ENCODE peak calls at places on chromosomes 3 and 15, in four cellular contexts. One of them, this sample, is unnamed.

GRCh38 chr3:9168230-9168629 is 81.2 kb downstream of the SRGAP3 start:
- DNase-seq in PC-3: no peak
- DNase-seq in spleen: peak
- DNase-seq in activated CD8-positive, alpha-beta T cell treated with anti-CD3 and anti-CD28 coated beads for 36 hours: peak
- DNase-seq in this sample: no peak

GRCh38 chr3:141255864-141256263 is 24.2 kb downstream of the PXYLP1 start:
- DNase-seq in PC-3: no peak
- DNase-seq in activated CD8-positive, alpha-beta T cell treated with anti-CD3 and anti-CD28 coated beads for 36 hours: peak
- DNase-seq in spleen: no peak
- DNase-seq in this sample: no peak

GRCh38 chr3:23723930-23724329 is 81.8 kb upstream of the UBE2E1 start:
- DNase-seq in activated CD8-positive, alpha-beta T cell treated with anti-CD3 and anti-CD28 coated beads for 36 hours: no peak
- DNase-seq in spleen: no peak
- DNase-seq in PC-3: no peak
- DNase-seq in this sample: no peak

GRCh38 chr3:152458725-152459515 is 190.2 kb downstream of the MBNL1 start:
- DNase-seq in PC-3: no peak
- DNase-seq in activated CD8-positive, alpha-beta T cell treated with anti-CD3 and anti-CD28 coated beads for 36 hours: peak
- DNase-seq in spleen: no peak
- DNase-seq in this sample: no peak

GRCh38 chr3:64595253-64595694 is 92.5 kb downstream of the ADAMTS9 start:
- DNase-seq in spleen: no peak
- DNase-seq in PC-3: peak
- DNase-seq in activated CD8-positive, alpha-beta T cell treated with anti-CD3 and anti-CD28 coated beads for 36 hours: no peak
- DNase-seq in this sample: no peak

GRCh38 chr15:57085267-57085666 is 166.8 kb downstream of the TCF12 start:
- DNase-seq in activated CD8-positive, alpha-beta T cell treated with anti-CD3 and anti-CD28 coated beads for 36 hours: no peak
- DNase-seq in PC-3: peak
- DNase-seq in spleen: no peak
- DNase-seq in this sample: no peak

GRCh38 chr3:72782521-72782920 is 65.7 kb downstream of the SHQ1 start:
- DNase-seq in PC-3: no peak
- DNase-seq in spleen: no peak
- DNase-seq in activated CD8-positive, alpha-beta T cell treated with anti-CD3 and anti-CD28 coated beads for 36 hours: no peak
- DNase-seq in this sample: no peak

GRCh38 chr3:69776926-69777581 is 37.8 kb downstream of the MITF start:
- DNase-seq in PC-3: no peak
- DNase-seq in activated CD8-positive, alpha-beta T cell treated with anti-CD3 and anti-CD28 coated beads for 36 hours: no peak
- DNase-seq in spleen: no peak
- DNase-seq in this sample: no peak

GRCh38 chr3:32460031-32460749 is 42.5 kb downstream of the CMTM6 start:
- DNase-seq in PC-3: no peak
- DNase-seq in activated CD8-positive, alpha-beta T cell treated with anti-CD3 and anti-CD28 coated beads for 36 hours: peak
- DNase-seq in spleen: peak
- DNase-seq in this sample: no peak

GRCh38 chr3:149080011-149080698 is 6.2 kb downstream of the HLTF start:
- DNase-seq in activated CD8-positive, alpha-beta T cell treated with anti-CD3 and anti-CD28 coated beads for 36 hours: no peak
- DNase-seq in spleen: no peak
- DNase-seq in PC-3: no peak
- DNase-seq in this sample: no peak

GRCh38 chr3:127667119-127667681 is 5.6 kb upstream of the ABTB1 start:
- DNase-seq in spleen: no peak
- DNase-seq in PC-3: no peak
- DNase-seq in activated CD8-positive, alpha-beta T cell treated with anti-CD3 and anti-CD28 coated beads for 36 hours: no peak
- DNase-seq in this sample: no peak

GRCh38 chr3:177830411-177830849 is 633.1 kb upstream of the TBL1XR1 start:
- DNase-seq in activated CD8-positive, alpha-beta T cell treated with anti-CD3 and anti-CD28 coated beads for 36 hours: no peak
- DNase-seq in spleen: no peak
- DNase-seq in PC-3: peak
- DNase-seq in this sample: no peak

GRCh38 chr3:57127849-57128566 is 37.1 kb downstream of the IL17RD start:
- DNase-seq in PC-3: no peak
- DNase-seq in activated CD8-positive, alpha-beta T cell treated with anti-CD3 and anti-CD28 coated beads for 36 hours: no peak
- DNase-seq in spleen: no peak
- DNase-seq in this sample: no peak

GRCh38 chr3:22981861-22982260 is 221.3 kb upstream of the UBE2E2 start:
- DNase-seq in activated CD8-positive, alpha-beta T cell treated with anti-CD3 and anti-CD28 coated beads for 36 hours: no peak
- DNase-seq in PC-3: no peak
- DNase-seq in spleen: no peak
- DNase-seq in this sample: no peak

GRCh38 chr3:127140501-127141460 is 52.1 kb upstream of the PRR23E start:
- DNase-seq in spleen: no peak
- DNase-seq in PC-3: no peak
- DNase-seq in activated CD8-positive, alpha-beta T cell treated with anti-CD3 and anti-CD28 coated beads for 36 hours: no peak
- DNase-seq in this sample: no peak

GRCh38 chr3:146550743-146551510 is 6.5 kb upstream of the PLSCR1 start:
- DNase-seq in spleen: no peak
- DNase-seq in activated CD8-positive, alpha-beta T cell treated with anti-CD3 and anti-CD28 coated beads for 36 hours: peak
- DNase-seq in PC-3: peak
- DNase-seq in this sample: no peak

GRCh38 chr3:18987862-18988447 is 160.4 kb upstream of the KCNH8 start:
- DNase-seq in spleen: no peak
- DNase-seq in PC-3: peak
- DNase-seq in activated CD8-positive, alpha-beta T cell treated with anti-CD3 and anti-CD28 coated beads for 36 hours: no peak
- DNase-seq in this sample: no peak

GRCh38 chr3:53026423-53027162 is 19.3 kb downstream of the SFMBT1 start:
- DNase-seq in PC-3: no peak
- DNase-seq in spleen: no peak
- DNase-seq in activated CD8-positive, alpha-beta T cell treated with anti-CD3 and anti-CD28 coated beads for 36 hours: no peak
- DNase-seq in this sample: no peak

GRCh38 chr3:171415070-171415469 is 45.1 kb downstream of the TNIK start:
- DNase-seq in spleen: no peak
- DNase-seq in activated CD8-positive, alpha-beta T cell treated with anti-CD3 and anti-CD28 coated beads for 36 hours: no peak
- DNase-seq in PC-3: peak
- DNase-seq in this sample: no peak

GRCh38 chr3:192992346-192992745 is 74.7 kb upstream of the MB21D2 start:
- DNase-seq in activated CD8-positive, alpha-beta T cell treated with anti-CD3 and anti-CD28 coated beads for 36 hours: no peak
- DNase-seq in PC-3: no peak
- DNase-seq in spleen: no peak
- DNase-seq in this sample: no peak

GRCh38 chr3:101310580-101311375 is 9.6 kb downstream of the IMPG2 start:
- DNase-seq in activated CD8-positive, alpha-beta T cell treated with anti-CD3 and anti-CD28 coated beads for 36 hours: no peak
- DNase-seq in spleen: no peak
- DNase-seq in PC-3: peak
- DNase-seq in this sample: no peak

GRCh38 chr3:21649519-21649918 is 101.5 kb downstream of the ZNF385D start:
- DNase-seq in activated CD8-positive, alpha-beta T cell treated with anti-CD3 and anti-CD28 coated beads for 36 hours: no peak
- DNase-seq in PC-3: no peak
- DNase-seq in spleen: no peak
- DNase-seq in this sample: no peak

GRCh38 chr3:175029828-175030227 is 170.7 kb downstream of the NAALADL2 start:
- DNase-seq in spleen: no peak
- DNase-seq in activated CD8-positive, alpha-beta T cell treated with anti-CD3 and anti-CD28 coated beads for 36 hours: no peak
- DNase-seq in PC-3: no peak
- DNase-seq in this sample: no peak

GRCh38 chr3:127964816-127965215 is 49.8 kb downstream of the KBTBD12 start:
- DNase-seq in PC-3: no peak
- DNase-seq in spleen: no peak
- DNase-seq in activated CD8-positive, alpha-beta T cell treated with anti-CD3 and anti-CD28 coated beads for 36 hours: no peak
- DNase-seq in this sample: no peak

GRCh38 chr3:61688307-61688695 is 126.9 kb downstream of the PTPRG start:
- DNase-seq in PC-3: no peak
- DNase-seq in spleen: no peak
- DNase-seq in activated CD8-positive, alpha-beta T cell treated with anti-CD3 and anti-CD28 coated beads for 36 hours: no peak
- DNase-seq in this sample: no peak

GRCh38 chr3:122403489-122403888 is 12.4 kb downstream of the WDR5B start:
- DNase-seq in PC-3: no peak
- DNase-seq in spleen: no peak
- DNase-seq in activated CD8-positive, alpha-beta T cell treated with anti-CD3 and anti-CD28 coated beads for 36 hours: no peak
- DNase-seq in this sample: no peak

GRCh38 chr3:19931767-19932188 is 2.2 kb downstream of the EFHB start:
- DNase-seq in PC-3: peak
- DNase-seq in spleen: no peak
- DNase-seq in activated CD8-positive, alpha-beta T cell treated with anti-CD3 and anti-CD28 coated beads for 36 hours: no peak
- DNase-seq in this sample: no peak

GRCh38 chr3:195916291-195916690 is 7.9 kb upstream of the TNK2 start:
- DNase-seq in PC-3: no peak
- DNase-seq in spleen: peak
- DNase-seq in activated CD8-positive, alpha-beta T cell treated with anti-CD3 and anti-CD28 coated beads for 36 hours: no peak
- DNase-seq in this sample: peak

GRCh38 chr3:171829841-171830559 is 13.1 kb upstream of the TMEM212 start:
- DNase-seq in activated CD8-positive, alpha-beta T cell treated with anti-CD3 and anti-CD28 coated beads for 36 hours: peak
- DNase-seq in PC-3: peak
- DNase-seq in spleen: peak
- DNase-seq in this sample: peak

GRCh38 chr3:74445541-74445940 is 168.9 kb downstream of the CNTN3 start:
- DNase-seq in PC-3: no peak
- DNase-seq in spleen: no peak
- DNase-seq in activated CD8-positive, alpha-beta T cell treated with anti-CD3 and anti-CD28 coated beads for 36 hours: no peak
- DNase-seq in this sample: no peak

GRCh38 chr15:65954289-65954741 is 85.0 kb downstream of the RAB11A start:
- DNase-seq in activated CD8-positive, alpha-beta T cell treated with anti-CD3 and anti-CD28 coated beads for 36 hours: no peak
- DNase-seq in PC-3: peak
- DNase-seq in spleen: no peak
- DNase-seq in this sample: no peak

GRCh38 chr3:14532691-14533456 is 7.3 kb downstream of the GRIP2 start:
- DNase-seq in PC-3: peak
- DNase-seq in activated CD8-positive, alpha-beta T cell treated with anti-CD3 and anti-CD28 coated beads for 36 hours: no peak
- DNase-seq in spleen: peak
- DNase-seq in this sample: peak

GRCh38 chr15:77607894-77608261 is 24.8 kb downstream of the LINGO1 start:
- DNase-seq in PC-3: no peak
- DNase-seq in spleen: no peak
- DNase-seq in activated CD8-positive, alpha-beta T cell treated with anti-CD3 and anti-CD28 coated beads for 36 hours: no peak
- DNase-seq in this sample: no peak

GRCh38 chr3:102712896-102713295 is 278.1 kb downstream of the ZPLD1 start:
- DNase-seq in activated CD8-positive, alpha-beta T cell treated with anti-CD3 and anti-CD28 coated beads for 36 hours: peak
- DNase-seq in spleen: no peak
- DNase-seq in PC-3: no peak
- DNase-seq in this sample: no peak

GRCh38 chr3:49460956-49461355 is 9.1 kb upstream of the DAG1 start:
- DNase-seq in activated CD8-positive, alpha-beta T cell treated with anti-CD3 and anti-CD28 coated beads for 36 hours: no peak
- DNase-seq in PC-3: no peak
- DNase-seq in spleen: no peak
- DNase-seq in this sample: no peak

GRCh38 chr15:74795961-74796625 is 14.2 kb downstream of the CSK start:
- DNase-seq in spleen: no peak
- DNase-seq in PC-3: no peak
- DNase-seq in activated CD8-positive, alpha-beta T cell treated with anti-CD3 and anti-CD28 coated beads for 36 hours: peak
- DNase-seq in this sample: no peak

GRCh38 chr3:100972867-100973266 is 20.4 kb downstream of the ABI3BP start:
- DNase-seq in spleen: no peak
- DNase-seq in activated CD8-positive, alpha-beta T cell treated with anti-CD3 and anti-CD28 coated beads for 36 hours: no peak
- DNase-seq in PC-3: peak
- DNase-seq in this sample: no peak

DNA sequence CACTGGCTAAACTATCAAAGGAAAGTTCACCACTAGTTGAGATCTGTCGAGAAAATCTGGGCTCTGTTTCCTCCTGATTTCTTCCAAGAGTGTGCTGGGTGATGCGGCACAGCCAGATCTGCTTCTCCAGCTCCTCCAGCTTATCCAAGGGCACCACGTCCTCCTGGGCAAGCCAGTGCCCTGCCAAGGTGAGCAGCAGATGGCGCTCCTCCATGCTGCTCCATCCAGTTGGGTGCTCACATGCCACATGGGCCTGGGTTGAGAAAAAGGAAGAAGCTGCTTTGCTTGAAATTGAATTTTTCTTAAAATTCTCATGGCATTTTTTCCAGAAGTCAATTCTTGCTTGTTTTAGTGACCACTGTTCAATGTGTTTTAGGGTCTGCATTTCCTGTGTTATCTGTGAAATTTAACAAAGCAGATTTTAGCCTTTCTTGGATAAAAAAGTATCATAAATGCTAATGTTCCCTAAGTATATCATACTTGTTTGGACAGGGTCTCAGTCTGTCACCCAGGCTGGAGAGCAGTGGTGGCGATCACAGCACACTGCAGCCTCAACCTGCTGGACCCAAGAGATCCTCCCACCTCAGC is 47.3 kb downstream of the EIF3J start:
- DNase-seq in PC-3: peak
- DNase-seq in activated CD8-positive, alpha-beta T cell treated with anti-CD3 and anti-CD28 coated beads for 36 hours: peak
- DNase-seq in spleen: peak
- DNase-seq in this sample: no peak
- TF ChIP-seq CTCF in PC-3: peak
- TF ChIP-seq CTCF in activated CD8-positive, alpha-beta T cell treated with anti-CD3 and anti-CD28 coated beads for 36 hours: peak
- TF ChIP-seq CTCF in spleen: peak
- TF ChIP-seq CTCF in this sample: peak

DNA sequence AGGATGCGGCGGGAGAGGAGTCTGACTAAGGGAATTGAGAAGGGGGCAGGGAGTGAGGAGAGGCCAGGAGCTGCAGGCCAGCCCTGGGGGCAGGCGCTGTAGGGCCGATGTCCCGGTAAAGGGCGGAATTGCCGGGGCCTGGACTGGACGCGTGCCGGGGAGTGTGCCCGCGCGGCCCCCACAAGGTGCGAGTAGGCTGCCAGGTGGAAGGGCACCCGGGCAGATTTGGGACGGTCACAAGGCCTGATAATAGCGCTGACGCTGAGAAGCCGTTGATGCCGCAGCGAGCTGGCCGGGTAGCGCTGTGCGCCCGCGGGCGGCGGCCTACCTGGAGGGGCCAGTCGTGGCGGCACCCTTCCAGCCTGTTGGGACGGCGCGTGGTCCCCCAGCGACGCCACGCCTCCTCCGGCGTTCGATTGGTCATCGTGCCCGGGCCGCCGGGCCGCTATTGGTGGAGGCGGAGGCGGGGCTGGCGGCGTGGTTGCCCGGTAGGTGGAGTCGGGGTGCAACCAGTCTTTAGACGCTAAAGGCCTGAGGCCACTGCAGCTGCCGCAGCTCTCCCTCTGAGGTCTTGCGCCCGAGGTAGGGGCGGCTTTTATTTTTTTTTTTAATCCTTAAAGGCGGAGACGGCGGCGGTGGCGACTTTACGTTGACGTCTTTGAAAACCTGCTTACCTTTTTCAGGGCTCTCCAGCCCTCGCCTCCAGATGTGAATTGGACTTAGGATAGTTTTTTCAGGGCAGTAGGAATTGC is 919 bp downstream of the SLC25A38 start:
- DNase-seq in activated CD8-positive, alpha-beta T cell treated with anti-CD3 and anti-CD28 coated beads for 36 hours: peak
- DNase-seq in PC-3: peak
- DNase-seq in spleen: peak
- DNase-seq in this sample: peak
- TF ChIP-seq CTCF in activated CD8-positive, alpha-beta T cell treated with anti-CD3 and anti-CD28 coated beads for 36 hours: no peak
- TF ChIP-seq CTCF in PC-3: no peak
- TF ChIP-seq CTCF in spleen: peak
- TF ChIP-seq CTCF in this sample: peak

GRCh38 chr15:61364871-61365270 is 135.8 kb upstream of the RORA start:
- DNase-seq in activated CD8-positive, alpha-beta T cell treated with anti-CD3 and anti-CD28 coated beads for 36 hours: no peak
- DNase-seq in spleen: no peak
- DNase-seq in PC-3: no peak
- DNase-seq in this sample: peak

GRCh38 chr15:61367953-61368352 is 138.9 kb upstream of the RORA start:
- DNase-seq in PC-3: no peak
- DNase-seq in spleen: no peak
- DNase-seq in activated CD8-positive, alpha-beta T cell treated with anti-CD3 and anti-CD28 coated beads for 36 hours: peak
- DNase-seq in this sample: no peak
- TF ChIP-seq CTCF in PC-3: peak
- TF ChIP-seq CTCF in spleen: no peak
- TF ChIP-seq CTCF in activated CD8-positive, alpha-beta T cell treated with anti-CD3 and anti-CD28 coated beads for 36 hours: no peak
- TF ChIP-seq CTCF in this sample: no peak

GRCh38 chr15:70752142-70752754 is 11.1 kb downstream of the UACA start:
- DNase-seq in activated CD8-positive, alpha-beta T cell treated with anti-CD3 and anti-CD28 coated beads for 36 hours: no peak
- DNase-seq in PC-3: no peak
- DNase-seq in spleen: no peak
- DNase-seq in this sample: no peak
- TF ChIP-seq CTCF in activated CD8-positive, alpha-beta T cell treated with anti-CD3 and anti-CD28 coated beads for 36 hours: no peak
- TF ChIP-seq CTCF in PC-3: no peak
- TF ChIP-seq CTCF in spleen: no peak
- TF ChIP-seq CTCF in this sample: no peak